ENCODE peak calls at places on chromosomes 2 and 18, in five cellular contexts. Z is PC-3, G is OCI-LY7, R is SK-N-SH, E is H1. H is an unnamed sample.

GRCh38 chr2:216366777-216367465 is 5.4 kb downstream of the MARCHF4 start:
- DNase-seq in Z (peak), G (no peak), R (no peak), E (no peak), H (no peak)

GRCh38 chr2:1728821-1729220 is 15.5 kb downstream of the PXDN start:
- DNase-seq in Z (peak), G (no peak), R (peak), E (no peak), H (peak)

GRCh38 chr2:54454922-54455583 is 1.1 kb upstream of the SPTBN1 start:
- DNase-seq in Z (peak), G (no peak), R (peak), E (no peak), H (no peak)

GRCh38 chr2:164737612-164738081 is 104.0 kb downstream of the COBLL1 start:
- DNase-seq in Z (peak), G (peak), R (peak), E (peak), H (no peak)

GRCh38 chr2:44550571-44550970 is 188.8 kb downstream of the CAMKMT start:
- DNase-seq in Z (peak), G (no peak), R (no peak), E (no peak), H (no peak)

GRCh38 chr2:216015722-216016464 is 2.5 kb upstream of the MREG start:
- DNase-seq in Z (no peak), G (peak), R (no peak), E (no peak), H (no peak)

GRCh38 chr18:9565407-9565806 is 49.0 kb downstream of the PPP4R1 start:
- DNase-seq in Z (no peak), G (no peak), R (no peak), E (no peak), H (no peak)

GRCh38 chr2:54741250-54741649 is 17.8 kb downstream of the EML6 start:
- DNase-seq in Z (no peak), G (no peak), R (no peak), E (no peak), H (no peak)

GRCh38 chr2:203934006-203934632 is 2.4 kb upstream of the ICOS start:
- DNase-seq in Z (no peak), G (no peak), R (no peak), E (no peak), H (no peak)

GRCh38 chr18:46283895-46284295 is 179.7 kb downstream of the HAUS1 start:
- DNase-seq in Z (no peak), G (no peak), R (peak), E (no peak), H (no peak)

GRCh38 chr2:158776236-158776635 is 18.9 kb upstream of the DAPL1 start:
- DNase-seq in Z (no peak), G (no peak), R (no peak), E (no peak), H (no peak)

GRCh38 chr2:124320072-124320471 is 295.0 kb downstream of the CNTNAP5 start:
- DNase-seq in Z (no peak), G (no peak), R (no peak), E (no peak), H (no peak)

GRCh38 chr2:172985139-172985874 is 90.3 kb upstream of the MAP3K20 start:
- DNase-seq in Z (peak), G (no peak), R (peak), E (no peak), H (peak)

GRCh38 chr2:45380131-45380836 is 230.8 kb downstream of the SRBD1 start:
- DNase-seq in Z (peak), G (no peak), R (no peak), E (no peak), H (no peak)

GRCh38 chr2:234953116-234954031 is 1.6 kb downstream of the SH3BP4 start:
- DNase-seq in Z (peak), G (no peak), R (no peak), E (no peak), H (peak)

GRCh38 chr2:74849228-74849892 is 15.4 kb downstream of the HK2 start:
- DNase-seq in Z (peak), G (peak), R (no peak), E (no peak), H (no peak)

GRCh38 chr2:159118115-159118858 is 149.8 kb downstream of the TANC1 start:
- DNase-seq in Z (peak), G (peak), R (peak), E (peak), H (peak)

GRCh38 chr2:211479496-211480150 is 923.2 kb downstream of the CPS1 start:
- DNase-seq in Z (no peak), G (no peak), R (no peak), E (no peak), H (no peak)

GRCh38 chr2:39632871-39633270 is 32.8 kb upstream of the TMEM178A start:
- DNase-seq in Z (peak), G (no peak), R (no peak), E (no peak), H (peak)

GRCh38 chr18:45976581-45977373 is 9.6 kb upstream of the EPG5 start:
- DNase-seq in Z (no peak), G (no peak), R (no peak), E (no peak), H (no peak)

GRCh38 chr2:675460-675859 is 1.7 kb downstream of the TMEM18 start:
- DNase-seq in Z (no peak), G (no peak), R (no peak), E (no peak), H (peak)

GRCh38 chr2:173806761-173807160 is 158.4 kb downstream of the SP3 start:
- DNase-seq in Z (no peak), G (no peak), R (no peak), E (no peak), H (peak)

GRCh38 chr2:220276736-220277444 is 649.5 kb downstream of the SLC4A3 start:
- DNase-seq in Z (peak), G (no peak), R (no peak), E (no peak), H (peak)

GRCh38 chr2:54074636-54075341 is 40.6 kb upstream of the ACYP2 start:
- DNase-seq in Z (peak), G (no peak), R (no peak), E (no peak), H (no peak)

GRCh38 chr2:189300917-189301316 is 121.4 kb upstream of the COL5A2 start:
- DNase-seq in Z (no peak), G (no peak), R (no peak), E (no peak), H (no peak)

GRCh38 chr2:229780856-229781773 is 66.8 kb upstream of the DNER start:
- DNase-seq in Z (peak), G (peak), R (peak), E (no peak), H (no peak)

GRCh38 chr18:63106727-63107126 is 212.8 kb downstream of the BCL2 start:
- DNase-seq in Z (no peak), G (no peak), R (no peak), E (no peak), H (no peak)

GRCh38 chr2:204691911-204692510 is 146.7 kb downstream of the PARD3B start:
- DNase-seq in Z (peak), G (peak), R (peak), E (peak), H (peak)

GRCh38 chr2:38095655-38095995 is 19.7 kb upstream of the CYP1B1 start:
- DNase-seq in Z (no peak), G (no peak), R (no peak), E (no peak), H (no peak)

GRCh38 chr2:216017365-216017764 is 4.0 kb upstream of the MREG start:
- DNase-seq in Z (peak), G (peak), R (peak), E (no peak), H (peak)

GRCh38 chr2:190277234-190278112 is 42.2 kb downstream of the HIBCH start:
- DNase-seq in Z (peak), G (peak), R (peak), E (no peak), H (no peak)

GRCh38 chr2:22737144-22737543 is 647.8 kb upstream of the KLHL29 start:
- DNase-seq in Z (no peak), G (no peak), R (no peak), E (no peak), H (no peak)

GRCh38 chr2:241479026-241479898 is 29.1 kb downstream of the STK25 start:
- DNase-seq in Z (no peak), G (no peak), R (no peak), E (no peak), H (peak)

GRCh38 chr2:197306691-197307030 is 3.9 kb downstream of the ANKRD44 start:
- DNase-seq in Z (peak), G (peak), R (no peak), E (no peak), H (peak)

GRCh38 chr2:67393237-67393636 is 3.9 kb upstream of the ETAA1 start:
- DNase-seq in Z (no peak), G (no peak), R (no peak), E (no peak), H (no peak)

GRCh38 chr2:25251461-25252273 is 83.3 kb upstream of the POMC start:
- DNase-seq in Z (peak), G (no peak), R (peak), E (no peak), H (peak)
- H3K27ac ChIP-seq in Z (peak), G (no peak), R (peak), E (peak), H (no peak)

GRCh38 chr2:11828933-11829323 is 82.5 kb downstream of the LPIN1 start:
- DNase-seq in Z (no peak), G (no peak), R (no peak), E (no peak), H (no peak)
- H3K4me2 ChIP-seq in Z (peak), G (peak), R (peak), E (no peak), H (no peak)

GRCh38 chr2:205703471-205703870 is 21.2 kb downstream of the NRP2 start:
- DNase-seq in Z (no peak), G (no peak), R (no peak), E (no peak), H (no peak)
- H3K27ac ChIP-seq in Z (no peak), G (no peak), R (no peak), E (no peak), H (peak)

GRCh38 chr2:102258025-102258385 is 53.4 kb upstream of the IL1RL1 start:
- DNase-seq in Z (no peak), G (no peak), R (no peak), E (no peak), H (no peak)
- H3K4me2 ChIP-seq in Z (no peak), G (no peak), R (no peak), E (no peak), H (peak)

GRCh38 chr2:212723226-212723625 is 184.6 kb upstream of the ERBB4 start:
- DNase-seq in Z (peak), G (no peak), R (no peak), E (no peak), H (peak)
- H3K27ac ChIP-seq in Z (peak), G (no peak), R (no peak), E (no peak), H (no peak)